ENCODE peak calls at places on chromosomes 7 and 10, in six cellular contexts. One of them, this sample, is unnamed.

GRCh38 chr7:64902806-64903721 is at the start of gene ZNF273:
- DNase-seq in GM23338: peak; percentile 98
- DNase-seq in prostate gland: peak; percentile 95
- DNase-seq in esophagus muscularis mucosa: peak; percentile 98
- DNase-seq in stomach: peak; percentile 96
- DNase-seq in SK-N-SH: peak; percentile 90
- DNase-seq in this sample: peak; percentile 90

GRCh38 chr10:11088709-11089108 is 71.0 kb downstream of the CELF2 start:
- DNase-seq in GM23338: no peak
- DNase-seq in prostate gland: no peak
- DNase-seq in esophagus muscularis mucosa: no peak
- DNase-seq in stomach: no peak
- DNase-seq in SK-N-SH: no peak
- DNase-seq in this sample: no peak

GRCh38 chr10:12484945-12485805 is 135.8 kb downstream of the CAMK1D start:
- DNase-seq in GM23338: peak; percentile 41
- DNase-seq in prostate gland: no peak
- DNase-seq in esophagus muscularis mucosa: no peak
- DNase-seq in stomach: peak; percentile 34
- DNase-seq in SK-N-SH: no peak
- DNase-seq in this sample: no peak

GRCh38 chr7:2099036-2099957 is 133.4 kb downstream of the MAD1L1 start:
- DNase-seq in GM23338: no peak
- DNase-seq in prostate gland: no peak
- DNase-seq in esophagus muscularis mucosa: no peak
- DNase-seq in stomach: no peak
- DNase-seq in SK-N-SH: no peak
- DNase-seq in this sample: peak; percentile 81

GRCh38 chr10:30093303-30093967 is 34.0 kb upstream of the JCAD start:
- DNase-seq in GM23338: no peak
- DNase-seq in prostate gland: no peak
- DNase-seq in esophagus muscularis mucosa: no peak
- DNase-seq in stomach: no peak
- DNase-seq in SK-N-SH: no peak
- DNase-seq in this sample: no peak

GRCh38 chr7:98202367-98203195 is 8.7 kb upstream of the BHLHA15 start:
- DNase-seq in GM23338: no peak
- DNase-seq in prostate gland: no peak
- DNase-seq in esophagus muscularis mucosa: no peak
- DNase-seq in stomach: no peak
- DNase-seq in SK-N-SH: no peak
- DNase-seq in this sample: no peak

GRCh38 chr10:51685768-51686167 is 13.6 kb downstream of the CSTF2T start:
- DNase-seq in GM23338: no peak
- DNase-seq in prostate gland: no peak
- DNase-seq in esophagus muscularis mucosa: no peak
- DNase-seq in stomach: no peak
- DNase-seq in SK-N-SH: no peak
- DNase-seq in this sample: no peak

GRCh38 chr10:132579027-132579859 is 41.7 kb downstream of the INPP5A start:
- DNase-seq in GM23338: no peak
- DNase-seq in prostate gland: no peak
- DNase-seq in esophagus muscularis mucosa: no peak
- DNase-seq in stomach: no peak
- DNase-seq in SK-N-SH: no peak
- DNase-seq in this sample: peak; percentile 76

GRCh38 chr7:73721237-73721848 is 1.9 kb upstream of the STX1A start:
- DNase-seq in GM23338: no peak
- DNase-seq in prostate gland: peak; percentile 87
- DNase-seq in esophagus muscularis mucosa: no peak
- DNase-seq in stomach: peak; percentile 90
- DNase-seq in SK-N-SH: peak; percentile 25
- DNase-seq in this sample: no peak

GRCh38 chr7:82122290-82122689 is 321.3 kb downstream of the CACNA2D1 start:
- DNase-seq in GM23338: peak; percentile 24
- DNase-seq in prostate gland: no peak
- DNase-seq in esophagus muscularis mucosa: no peak
- DNase-seq in stomach: no peak
- DNase-seq in SK-N-SH: no peak
- DNase-seq in this sample: no peak

GRCh38 chr7:94580601-94581000 is 71.0 kb downstream of the CASD1 start:
- DNase-seq in GM23338: no peak
- DNase-seq in prostate gland: no peak
- DNase-seq in esophagus muscularis mucosa: no peak
- DNase-seq in stomach: no peak
- DNase-seq in SK-N-SH: no peak
- DNase-seq in this sample: peak; percentile 37

GRCh38 chr7:110943686-110944350 is 147.1 kb upstream of the LRRN3 start:
- DNase-seq in GM23338: no peak
- DNase-seq in prostate gland: no peak
- DNase-seq in esophagus muscularis mucosa: no peak
- DNase-seq in stomach: no peak
- DNase-seq in SK-N-SH: peak; percentile 43
- DNase-seq in this sample: no peak

GRCh38 chr7:115662676-115663075 is 367.9 kb downstream of the TFEC start:
- DNase-seq in GM23338: peak; percentile 24
- DNase-seq in prostate gland: no peak
- DNase-seq in esophagus muscularis mucosa: no peak
- DNase-seq in stomach: no peak
- DNase-seq in SK-N-SH: no peak
- DNase-seq in this sample: no peak

GRCh38 chr10:89352039-89352597 is 24.3 kb downstream of the IFIT3 start:
- DNase-seq in GM23338: no peak
- DNase-seq in prostate gland: no peak
- DNase-seq in esophagus muscularis mucosa: no peak
- DNase-seq in stomach: peak; percentile 63
- DNase-seq in SK-N-SH: no peak
- DNase-seq in this sample: no peak

GRCh38 chr10:18087398-18087797 is 52.8 kb upstream of the CACNB2 start:
- DNase-seq in GM23338: no peak
- DNase-seq in prostate gland: no peak
- DNase-seq in esophagus muscularis mucosa: no peak
- DNase-seq in stomach: no peak
- DNase-seq in SK-N-SH: no peak
- DNase-seq in this sample: no peak

GRCh38 chr10:49115015-49115795 is at the start of gene VSTM4:
- DNase-seq in GM23338: peak; percentile 61
- DNase-seq in prostate gland: no peak
- DNase-seq in esophagus muscularis mucosa: no peak
- DNase-seq in stomach: no peak
- DNase-seq in SK-N-SH: peak; percentile 93
- DNase-seq in this sample: no peak

DNA sequence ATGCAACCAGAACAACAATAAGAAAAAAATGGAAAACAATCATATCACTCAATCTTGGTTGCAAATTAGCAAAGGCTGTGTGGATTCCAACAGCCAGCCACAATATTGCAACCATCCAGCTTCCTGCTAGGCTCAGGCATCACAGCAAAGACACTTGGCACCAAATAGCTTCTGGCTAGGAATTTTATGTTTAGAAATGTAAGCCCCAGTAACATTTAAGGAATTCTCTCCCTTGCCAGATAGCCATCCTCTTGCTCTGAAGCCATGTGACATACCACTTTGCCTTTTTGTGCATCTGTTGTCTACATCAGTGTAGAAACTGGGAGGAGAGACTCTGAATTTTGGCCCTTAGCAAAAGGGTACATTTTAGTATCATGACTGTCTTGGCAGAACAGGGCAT is 22.2 kb downstream of the MKX start:
- DNase-seq in GM23338: peak; percentile 21
- DNase-seq in prostate gland: no peak
- DNase-seq in esophagus muscularis mucosa: no peak
- DNase-seq in stomach: no peak
- DNase-seq in SK-N-SH: no peak
- DNase-seq in this sample: no peak
- TF ChIP-seq POLR2AphosphoS5 in GM23338: no peak
- TF ChIP-seq POLR2AphosphoS5 in prostate gland: peak; percentile 44
- TF ChIP-seq POLR2AphosphoS5 in esophagus muscularis mucosa: peak; percentile 40
- TF ChIP-seq POLR2AphosphoS5 in stomach: no peak
- TF ChIP-seq POLR2AphosphoS5 in SK-N-SH: no peak
- TF ChIP-seq POLR2AphosphoS5 in this sample: no peak

DNA sequence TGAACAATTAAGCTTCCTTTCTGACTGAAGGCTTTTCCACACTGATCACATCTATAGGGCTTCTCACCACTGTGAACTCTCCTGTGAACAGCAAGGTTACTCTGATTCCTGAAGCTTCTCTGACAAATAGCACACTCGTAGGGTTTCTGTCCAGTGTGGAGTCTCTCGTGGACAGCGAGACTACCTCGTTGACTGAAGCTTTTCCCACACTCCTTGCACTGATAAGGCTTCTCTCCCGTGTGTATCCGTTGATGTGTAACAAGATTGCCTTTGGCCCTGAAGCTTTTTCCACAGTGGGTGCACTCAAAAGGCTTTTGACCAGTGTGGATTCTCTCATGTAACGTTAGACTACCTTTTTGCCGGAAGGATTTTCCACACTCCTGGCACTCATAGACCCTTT is 4.4 kb downstream of the ZNF32 start:
- DNase-seq in GM23338: peak; percentile 38
- DNase-seq in prostate gland: no peak
- DNase-seq in esophagus muscularis mucosa: no peak
- DNase-seq in stomach: no peak
- DNase-seq in SK-N-SH: no peak
- DNase-seq in this sample: no peak
- TF ChIP-seq POLR2AphosphoS5 in GM23338: no peak
- TF ChIP-seq POLR2AphosphoS5 in prostate gland: no peak
- TF ChIP-seq POLR2AphosphoS5 in esophagus muscularis mucosa: no peak
- TF ChIP-seq POLR2AphosphoS5 in stomach: no peak
- TF ChIP-seq POLR2AphosphoS5 in SK-N-SH: no peak
- TF ChIP-seq POLR2AphosphoS5 in this sample: no peak

GRCh38 chr10:61995093-61995492 is 93.6 kb downstream of the ARID5B start:
- DNase-seq in GM23338: no peak
- DNase-seq in prostate gland: no peak
- DNase-seq in esophagus muscularis mucosa: no peak
- DNase-seq in stomach: no peak
- DNase-seq in SK-N-SH: no peak
- DNase-seq in this sample: no peak

GRCh38 chr10:61998937-61999336 is 97.4 kb downstream of the ARID5B start:
- DNase-seq in GM23338: no peak
- DNase-seq in prostate gland: no peak
- DNase-seq in esophagus muscularis mucosa: no peak
- DNase-seq in stomach: no peak
- DNase-seq in SK-N-SH: no peak
- DNase-seq in this sample: no peak

GRCh38 chr10:62002753-62003152 is 101.3 kb downstream of the ARID5B start:
- DNase-seq in GM23338: no peak
- DNase-seq in prostate gland: no peak
- DNase-seq in esophagus muscularis mucosa: no peak
- DNase-seq in stomach: no peak
- DNase-seq in SK-N-SH: no peak
- DNase-seq in this sample: no peak

GRCh38 chr10:62001898-62002297 is 100.4 kb downstream of the ARID5B start:
- DNase-seq in GM23338: no peak
- DNase-seq in prostate gland: no peak
- DNase-seq in esophagus muscularis mucosa: no peak
- DNase-seq in stomach: no peak
- DNase-seq in SK-N-SH: no peak
- DNase-seq in this sample: no peak

DNA sequence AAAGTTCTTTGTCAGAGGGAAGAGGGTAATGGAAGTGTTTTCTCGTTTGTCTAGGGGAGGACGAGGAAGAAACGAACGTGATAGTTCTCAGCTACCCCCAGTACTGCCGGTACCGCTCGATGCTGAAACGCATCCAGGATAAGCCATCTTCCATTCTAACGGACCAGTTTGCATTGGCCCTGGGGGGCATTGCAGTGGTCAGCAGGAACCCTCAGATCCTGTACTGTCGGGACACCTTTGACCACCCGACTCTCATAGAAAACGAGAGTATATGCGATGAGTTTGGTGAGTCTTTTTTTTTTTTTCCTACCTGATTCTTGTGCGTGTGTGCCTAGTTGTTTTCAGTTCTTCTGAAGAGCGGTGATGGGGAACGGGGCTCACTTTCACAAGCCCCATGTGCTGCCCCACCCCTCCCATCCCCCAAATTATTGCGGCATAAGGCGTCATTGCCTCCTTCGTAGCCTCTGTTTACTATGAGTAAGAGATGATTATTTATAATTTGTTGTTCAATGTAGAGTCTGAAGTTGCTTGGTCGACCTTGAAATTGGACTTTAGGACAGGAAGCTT is 98.6 kb downstream of the ARID5B start:
- DNase-seq in GM23338: no peak
- DNase-seq in prostate gland: no peak
- DNase-seq in esophagus muscularis mucosa: no peak
- DNase-seq in stomach: no peak
- DNase-seq in SK-N-SH: no peak
- DNase-seq in this sample: no peak
- TF ChIP-seq POLR2AphosphoS5 in GM23338: no peak
- TF ChIP-seq POLR2AphosphoS5 in prostate gland: no peak
- TF ChIP-seq POLR2AphosphoS5 in esophagus muscularis mucosa: no peak
- TF ChIP-seq POLR2AphosphoS5 in stomach: no peak
- TF ChIP-seq POLR2AphosphoS5 in SK-N-SH: no peak
- TF ChIP-seq POLR2AphosphoS5 in this sample: no peak

GRCh38 chr10:93997546-93997945 is 3.8 kb downstream of the PLCE1 start:
- DNase-seq in GM23338: no peak
- DNase-seq in prostate gland: no peak
- DNase-seq in esophagus muscularis mucosa: no peak
- DNase-seq in stomach: no peak
- DNase-seq in SK-N-SH: no peak
- DNase-seq in this sample: no peak

GRCh38 chr10:94002156-94002555 is 8.4 kb downstream of the PLCE1 start:
- DNase-seq in GM23338: no peak
- DNase-seq in prostate gland: no peak
- DNase-seq in esophagus muscularis mucosa: no peak
- DNase-seq in stomach: no peak
- DNase-seq in SK-N-SH: no peak
- DNase-seq in this sample: no peak

GRCh38 chr10:93995598-93996271 is 2.0 kb downstream of the PLCE1 start:
- DNase-seq in GM23338: no peak
- DNase-seq in prostate gland: no peak
- DNase-seq in esophagus muscularis mucosa: no peak
- DNase-seq in stomach: no peak
- DNase-seq in SK-N-SH: no peak
- DNase-seq in this sample: no peak

GRCh38 chr10:94000638-94001420 is 7.1 kb downstream of the PLCE1 start:
- DNase-seq in GM23338: no peak
- DNase-seq in prostate gland: no peak
- DNase-seq in esophagus muscularis mucosa: no peak
- DNase-seq in stomach: no peak
- DNase-seq in SK-N-SH: no peak
- DNase-seq in this sample: no peak

GRCh38 chr10:93999401-93999851 is 5.7 kb downstream of the PLCE1 start:
- DNase-seq in GM23338: peak; percentile 44
- DNase-seq in prostate gland: peak; percentile 41
- DNase-seq in esophagus muscularis mucosa: no peak
- DNase-seq in stomach: peak; percentile 71
- DNase-seq in SK-N-SH: peak; percentile 60
- DNase-seq in this sample: no peak
- TF ChIP-seq POLR2AphosphoS5 in GM23338: no peak
- TF ChIP-seq POLR2AphosphoS5 in prostate gland: peak; percentile 14
- TF ChIP-seq POLR2AphosphoS5 in esophagus muscularis mucosa: no peak
- TF ChIP-seq POLR2AphosphoS5 in stomach: no peak
- TF ChIP-seq POLR2AphosphoS5 in SK-N-SH: no peak
- TF ChIP-seq POLR2AphosphoS5 in this sample: peak; percentile 13

This sample was measured in upper lobe of left lung.